ENCODE peak calls at places on chromosomes 12 and 14, in ten cellular contexts. V, G, N, U, A, L, R, C, Y and O are unnamed samples.

GRCh38 chr14:71181215-71182003 is 274.1 kb downstream of the PCNX1 start:
- DNase-seq in V (no peak), G (no peak), N (no peak), U (no peak), A (no peak), L (no peak), R (no peak), C (no peak), Y (peak), O (no peak)

GRCh38 chr12:95070378-95070777 is 3.0 kb downstream of the NR2C1 start:
- DNase-seq in V (no peak), G (no peak), N (no peak), U (no peak), A (no peak), L (no peak), R (no peak), C (no peak), Y (no peak), O (no peak)

GRCh38 chr12:21223930-21224329 is 92.9 kb downstream of the SLCO1B1 start:
- DNase-seq in V (no peak), G (no peak), N (no peak), U (no peak), A (no peak), L (no peak), R (no peak), C (no peak), Y (no peak), O (no peak)

GRCh38 chr12:111347891-111348644 is 20.8 kb downstream of the PHETA1 start:
- DNase-seq in V (no peak), G (no peak), N (no peak), U (no peak), A (no peak), L (no peak), R (no peak), C (no peak), Y (no peak), O (no peak)

GRCh38 chr14:104082807-104083206 is 2.7 kb upstream of the ASPG start:
- DNase-seq in V (no peak), G (no peak), N (no peak), U (no peak), A (no peak), L (no peak), R (no peak), C (no peak), Y (no peak), O (no peak)

GRCh38 chr14:35669782-35670181 is 135.8 kb downstream of the INSM2 start:
- DNase-seq in V (peak), G (no peak), N (no peak), U (no peak), A (no peak), L (no peak), R (peak), C (peak), Y (peak), O (no peak)

GRCh38 chr12:54060174-54060974 is 6.7 kb downstream of the HOXC4 start:
- DNase-seq in V (no peak), G (no peak), N (no peak), U (no peak), A (no peak), L (no peak), R (no peak), C (no peak), Y (no peak), O (no peak)

GRCh38 chr14:70665448-70666363 is 24.0 kb downstream of the TTC9 start:
- DNase-seq in V (peak), G (no peak), N (no peak), U (no peak), A (no peak), L (no peak), R (peak), C (peak), Y (peak), O (no peak)

GRCh38 chr12:31323466-31324115 is 2.4 kb downstream of the SINHCAF start:
- DNase-seq in V (peak), G (peak), N (peak), U (peak), A (no peak), L (no peak), R (peak), C (peak), Y (peak), O (peak)

GRCh38 chr12:58346032-58346632 is 404.8 kb downstream of the ATP23 start:
- DNase-seq in V (peak), G (peak), N (no peak), U (no peak), A (no peak), L (no peak), R (peak), C (peak), Y (peak), O (no peak)

GRCh38 chr12:93762059-93762719 is 85.0 kb downstream of the CRADD start:
- DNase-seq in V (no peak), G (no peak), N (no peak), U (no peak), A (no peak), L (no peak), R (peak), C (no peak), Y (peak), O (no peak)

GRCh38 chr14:93402951-93403350 is 27.8 kb upstream of the UNC79 start:
- DNase-seq in V (no peak), G (no peak), N (no peak), U (no peak), A (no peak), L (no peak), R (no peak), C (no peak), Y (no peak), O (no peak)

GRCh38 chr12:117009759-117010158 is 89.5 kb downstream of the TESC start:
- DNase-seq in V (no peak), G (no peak), N (no peak), U (no peak), A (no peak), L (no peak), R (no peak), C (no peak), Y (no peak), O (no peak)

GRCh38 chr14:71142375-71143038 is 235.2 kb downstream of the PCNX1 start:
- DNase-seq in V (peak), G (no peak), N (peak), U (no peak), A (no peak), L (no peak), R (peak), C (peak), Y (peak), O (no peak)

GRCh38 chr14:72916174-72916573 is 10.1 kb upstream of the DCAF4 start:
- DNase-seq in V (peak), G (no peak), N (no peak), U (no peak), A (no peak), L (no peak), R (no peak), C (no peak), Y (peak), O (no peak)

GRCh38 chr12:107393043-107393725 is 292.4 kb upstream of the PWP1 start:
- DNase-seq in V (peak), G (no peak), N (no peak), U (no peak), A (no peak), L (no peak), R (peak), C (no peak), Y (no peak), O (no peak)

GRCh38 chr12:45730842-45731336 is 1.4 kb downstream of the ARID2 start:
- DNase-seq in V (no peak), G (peak), N (peak), U (no peak), A (no peak), L (no peak), R (no peak), C (no peak), Y (peak), O (no peak)

GRCh38 chr14:57046175-57046574 is 222.5 kb downstream of the EXOC5 start:
- DNase-seq in V (no peak), G (no peak), N (no peak), U (no peak), A (no peak), L (no peak), R (no peak), C (no peak), Y (no peak), O (no peak)

GRCh38 chr14:79708991-79709390 is 502.3 kb downstream of the DIO2 start:
- DNase-seq in V (peak), G (no peak), N (no peak), U (no peak), A (no peak), L (no peak), R (peak), C (no peak), Y (no peak), O (no peak)

GRCh38 chr12:82426586-82426985 is 68.3 kb downstream of the METTL25 start:
- DNase-seq in V (no peak), G (no peak), N (no peak), U (no peak), A (no peak), L (no peak), R (no peak), C (no peak), Y (no peak), O (no peak)

GRCh38 chr12:114339626-114340025 is 66.3 kb downstream of the TBX5 start:
- DNase-seq in V (peak), G (no peak), N (no peak), U (no peak), A (no peak), L (no peak), R (peak), C (no peak), Y (peak), O (no peak)

GRCh38 chr14:75170797-75171196 is 5.6 kb downstream of the TMED10 start:
- DNase-seq in V (no peak), G (no peak), N (no peak), U (no peak), A (no peak), L (no peak), R (no peak), C (no peak), Y (peak), O (no peak)

GRCh38 chr14:24080888-24081738 is 9.8 kb downstream of the CPNE6 start:
- DNase-seq in V (no peak), G (peak), N (peak), U (peak), A (no peak), L (no peak), R (peak), C (peak), Y (peak), O (no peak)

GRCh38 chr14:91303091-91303923 is 58.8 kb upstream of the GPR68 start:
- DNase-seq in V (peak), G (no peak), N (peak), U (no peak), A (no peak), L (peak), R (peak), C (peak), Y (peak), O (peak)

GRCh38 chr14:103393687-103394626 is 8.7 kb downstream of the MARK3 start:
- DNase-seq in V (no peak), G (peak), N (no peak), U (no peak), A (no peak), L (no peak), R (peak), C (no peak), Y (peak), O (no peak)

GRCh38 chr12:40010899-40011774 is 94.7 kb downstream of the SLC2A13 start:
- DNase-seq in V (peak), G (peak), N (peak), U (no peak), A (peak), L (no peak), R (peak), C (peak), Y (peak), O (no peak)